ENCODE peak calls at places on chromosomes 2 and 18, in five cellular contexts. H is HCT116; Z is kidney epithelial cell; L is effector memory CD4-positive, alpha-beta T cell; B is CD8-positive, alpha-beta T cell. V is an unnamed sample. For H3K27me3, the result is how much of the 10 kb centered on the place peaks cover.

GRCh38 chr2:30641765-30642341 is 165.4 kb downstream of the CAPN13 start:
- DNase-seq in H (no peak), Z (no peak), L (no peak), B (no peak), V (no peak)

GRCh38 chr2:158432117-158432516 is 24.4 kb downstream of the CCDC148 start:
- DNase-seq in H (no peak), Z (no peak), L (no peak), B (no peak), V (no peak)

GRCh38 chr2:227376911-227377396 is 2.2 kb downstream of the TM4SF20 start:
- DNase-seq in H (no peak), Z (no peak), L (no peak), B (no peak), V (no peak)

GRCh38 chr2:74597456-74597855 is 42.9 kb downstream of the DOK1 start:
- DNase-seq in H (no peak), Z (no peak), L (no peak), B (no peak), V (no peak)

GRCh38 chr2:28477087-28477486 is 18.8 kb upstream of the PLB1 start:
- DNase-seq in H (no peak), Z (no peak), L (no peak), B (no peak), V (no peak)

GRCh38 chr2:32627441-32627900 is 379 bp upstream of the TTC27 start:
- DNase-seq in H (no peak), Z (peak), L (no peak), B (peak), V (no peak)

GRCh38 chr18:12088096-12088495 is 5.5 kb upstream of the ANKRD62 start:
- DNase-seq in H (no peak), Z (no peak), L (no peak), B (no peak), V (no peak)

GRCh38 chr2:47208852-47209606 is 53.9 kb upstream of the STPG4 start:
- DNase-seq in H (no peak), Z (no peak), L (no peak), B (no peak), V (no peak)

GRCh38 chr18:44920441-44920840 is 239.8 kb downstream of the SETBP1 start:
- DNase-seq in H (no peak), Z (no peak), L (no peak), B (no peak), V (no peak)

GRCh38 chr2:151795646-151796240 is 32.5 kb downstream of the ARL5A start:
- DNase-seq in H (no peak), Z (no peak), L (no peak), B (no peak), V (no peak)

GRCh38 chr2:98827625-98828368 is 96.9 kb upstream of the MGAT4A start:
- DNase-seq in H (no peak), Z (no peak), L (no peak), B (no peak), V (no peak)

GRCh38 chr18:25853716-25854465 is 236.5 kb downstream of the SS18 start:
- DNase-seq in H (no peak), Z (no peak), L (no peak), B (no peak), V (no peak)

GRCh38 chr2:118845843-118846666 is 1.4 kb downstream of the EN1 start:
- DNase-seq in H (no peak), Z (no peak), L (no peak), B (no peak), V (no peak)

GRCh38 chr2:118845005-118845842 is 2.2 kb downstream of the EN1 start:
- DNase-seq in H (no peak), Z (no peak), L (no peak), B (no peak), V (no peak)

GRCh38 chr2:118847447-118848172 is at the start of gene EN1:
- DNase-seq in H (no peak), Z (no peak), L (no peak), B (no peak), V (no peak)

GRCh38 chr2:118848381-118849225 is 1.2 kb upstream of the EN1 start:
- DNase-seq in H (no peak), Z (no peak), L (no peak), B (no peak), V (no peak)

GRCh38 chr2:118846667-118847446 is 591 bp downstream of the EN1 start:
- DNase-seq in H (no peak), Z (no peak), L (no peak), B (no peak), V (no peak)
- H3K27me3 ChIP-seq in H (under half), Z (half or more), L (half or more), B (half or more), V (under half)

DNA sequence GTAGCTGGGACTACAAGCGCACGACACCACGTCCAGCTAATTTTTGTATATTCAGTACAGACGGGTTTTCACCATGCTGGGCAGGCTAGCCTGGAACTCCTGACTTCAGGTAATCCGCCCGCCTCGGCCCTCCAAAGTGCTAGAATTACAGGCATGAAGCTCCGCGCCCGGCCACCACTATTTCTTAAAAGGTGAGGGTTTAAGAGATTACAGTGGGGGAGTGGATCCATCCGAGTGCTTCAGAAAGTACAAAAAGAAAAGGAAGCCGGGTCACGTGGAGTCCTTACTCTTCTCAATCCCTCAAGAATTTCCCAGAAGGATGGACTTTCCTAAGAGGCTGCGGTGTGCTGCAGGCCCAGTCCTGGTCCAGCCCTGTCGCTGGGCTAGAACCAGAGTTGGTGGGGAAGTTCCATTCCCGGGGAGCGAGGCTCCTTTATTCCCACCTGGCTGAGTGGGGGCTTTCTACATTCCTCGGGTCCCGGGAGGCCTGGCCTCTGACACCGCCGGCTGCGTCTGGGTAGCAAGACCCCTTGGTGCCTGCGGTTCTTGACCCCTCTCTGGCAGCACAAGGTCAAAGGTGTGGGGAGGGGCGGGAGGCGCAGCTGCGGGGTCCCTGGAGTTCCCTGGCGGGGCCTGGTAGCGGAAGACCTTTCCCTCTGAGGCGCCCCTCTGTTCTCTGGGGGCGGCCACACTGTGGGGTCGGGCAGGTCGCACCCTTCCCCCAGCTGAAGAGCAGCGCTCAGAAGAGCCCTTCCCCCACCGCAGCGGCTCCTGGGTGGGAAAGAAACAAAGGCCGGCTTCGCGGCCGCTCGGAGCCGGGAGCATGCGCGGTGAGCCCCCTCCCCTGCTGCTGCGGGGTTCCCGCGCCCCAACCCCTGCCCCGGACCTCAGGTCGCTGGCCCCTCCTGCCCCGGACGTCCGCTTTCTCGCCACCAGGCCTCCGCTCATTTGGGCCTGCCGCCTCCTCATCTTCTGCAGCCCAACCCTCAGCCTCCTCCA is 146.5 kb downstream of the ANKRD44 start:
- DNase-seq in H (no peak), Z (no peak), L (no peak), B (no peak), V (no peak)
- H3K4me3 ChIP-seq in H (no peak), Z (no peak), L (no peak), B (no peak), V (no peak)

DNA sequence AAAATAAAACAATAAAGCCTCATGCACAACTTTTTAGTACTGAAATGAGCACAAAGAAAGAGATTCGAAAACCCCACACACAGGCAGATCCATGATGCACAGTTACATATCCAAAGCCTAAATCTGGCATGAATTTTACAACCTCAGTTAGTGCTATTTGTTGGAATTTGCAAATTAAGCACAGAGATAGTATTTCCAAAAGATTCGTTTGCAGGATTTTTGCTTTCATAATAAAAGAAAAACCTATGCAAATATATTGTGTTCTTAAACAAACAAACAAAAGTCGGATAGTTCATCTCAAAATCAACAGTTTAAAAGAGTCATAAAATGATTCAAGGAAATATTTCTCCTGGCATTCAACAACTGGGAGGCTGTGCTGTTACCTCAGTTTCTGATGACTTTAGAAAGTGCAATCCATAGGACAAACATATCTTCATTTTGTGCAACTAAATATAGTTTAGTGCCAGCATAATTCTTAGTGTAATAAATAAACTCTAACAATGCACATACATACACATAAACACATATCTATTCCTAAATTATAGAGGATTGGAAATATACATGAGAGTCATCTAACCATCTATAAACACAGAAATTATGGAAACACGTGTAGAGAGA is 10.8 kb downstream of the PAX3 start:
- DNase-seq in H (no peak), Z (no peak), L (no peak), B (no peak), V (no peak)
- H3K27me3 ChIP-seq in H (half or more), Z (half or more), L (under half), B (under half), V (under half)

GRCh38 chr2:133053541-133053940 is 383.5 kb upstream of the LYPD1 start:
- DNase-seq in H (no peak), Z (no peak), L (no peak), B (no peak), V (no peak)

GRCh38 chr2:133054297-133054696 is 384.3 kb upstream of the LYPD1 start:
- DNase-seq in H (no peak), Z (no peak), L (no peak), B (no peak), V (no peak)
- H3K4me3 ChIP-seq in H (no peak), Z (no peak), L (no peak), B (no peak), V (no peak)

GRCh38 chr2:14634223-14634884 is 1.8 kb downstream of the LRATD1 start:
- DNase-seq in H (no peak), Z (peak), L (no peak), B (no peak), V (no peak)

GRCh38 chr2:14633031-14633430 is 514 bp downstream of the LRATD1 start:
- DNase-seq in H (no peak), Z (no peak), L (no peak), B (no peak), V (no peak)

GRCh38 chr2:14633451-14634211 is 1.1 kb downstream of the LRATD1 start:
- DNase-seq in H (no peak), Z (no peak), L (no peak), B (no peak), V (no peak)

GRCh38 chr2:14631676-14632075 is 841 bp upstream of the LRATD1 start:
- DNase-seq in H (no peak), Z (no peak), L (no peak), B (no peak), V (no peak)

GRCh38 chr2:14632133-14632936 is at the start of gene LRATD1:
- DNase-seq in H (no peak), Z (peak), L (no peak), B (no peak), V (no peak)
- H3K27me3 ChIP-seq in H (under half), Z (under half), L (under half), B (under half), V (under half)

GRCh38 chr18:32249147-32249546 is 59.3 kb downstream of the MEP1B start:
- DNase-seq in H (no peak), Z (no peak), L (no peak), B (no peak), V (no peak)
- H3K4me3 ChIP-seq in H (no peak), Z (no peak), L (no peak), B (no peak), V (no peak)

GRCh38 chr2:192042126-192042525 is 152.6 kb downstream of the TMEFF2 start:
- DNase-seq in H (no peak), Z (no peak), L (no peak), B (no peak), V (no peak)
- H3K27me3 ChIP-seq in H (under half), Z (under half), L (under half), B (under half), V (under half)

DNA sequence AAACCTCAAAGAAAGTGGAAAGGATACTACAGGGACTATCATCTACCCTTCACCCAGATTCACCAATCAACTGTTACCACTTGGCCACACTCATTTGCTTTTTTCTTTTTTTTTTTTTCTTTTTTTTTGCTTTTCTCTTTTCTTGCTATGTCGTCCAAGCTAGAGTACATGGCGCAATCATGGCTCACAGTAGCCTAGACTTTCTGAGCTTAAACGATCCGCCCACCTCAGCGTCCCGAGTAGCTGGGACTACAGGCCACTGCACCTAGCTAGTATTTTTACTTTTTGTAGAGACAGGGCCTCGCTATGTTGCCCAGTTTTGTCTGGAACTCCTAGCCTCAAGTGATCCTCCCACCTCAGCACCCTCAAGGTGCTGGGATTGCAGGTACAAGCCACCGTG is 24.0 kb downstream of the BIN1 start:
- DNase-seq in H (no peak), Z (no peak), L (no peak), B (no peak), V (no peak)
- H3K4me3 ChIP-seq in H (no peak), Z (no peak), L (no peak), B (no peak), V (no peak)

GRCh38 chr2:224059178-224059577 is 20.1 kb upstream of the SERPINE2 start:
- DNase-seq in H (no peak), Z (no peak), L (no peak), B (no peak), V (no peak)
- H3K27me3 ChIP-seq in H (under half), Z (under half), L (under half), B (under half), V (under half)

GRCh38 chr18:50877545-50878265 is 1.2 kb upstream of the ME2 start:
- DNase-seq in H (no peak), Z (no peak), L (no peak), B (no peak), V (no peak)
- H3K4me3 ChIP-seq in H (peak), Z (no peak), L (peak), B (peak), V (peak)

V was measured in Panc1.